ENCODE peak calls at places on chromosomes 1 and 21, in seven cellular contexts. R is breast epithelium; J is cardiac muscle cell; O is CD8-positive, alpha-beta T cell; G is kidney; S is fibroblast of villous mesenchyme; C is A549. H is an unnamed sample.

GRCh38 chr1:155175927-155176371 is 2.3 kb downstream of the TRIM46 start:
- DNase-seq in R (no peak), J (no peak), O (peak; percentile 53), G (peak; percentile 80), S (no peak), C (no peak), H (no peak)

GRCh38 chr1:179709841-179710329 is 33.2 kb upstream of the FAM163A start:
- DNase-seq in R (no peak), J (no peak), O (peak; percentile 60), G (no peak), S (peak; percentile 72), C (no peak), H (no peak)

GRCh38 chr1:31198591-31198990 is 41.1 kb downstream of the NKAIN1 start:
- DNase-seq in R (no peak), J (no peak), O (no peak), G (no peak), S (no peak), C (no peak), H (no peak)

GRCh38 chr1:209837671-209838070 is 9.9 kb downstream of the UTP25 start:
- DNase-seq in R (no peak), J (no peak), O (no peak), G (no peak), S (no peak), C (no peak), H (no peak)

GRCh38 chr1:30307182-30307581 is 416.2 kb downstream of the MATN1 start:
- DNase-seq in R (no peak), J (no peak), O (no peak), G (no peak), S (no peak), C (no peak), H (no peak)

GRCh38 chr1:7505871-7506676 is 265.0 kb upstream of the VAMP3 start:
- DNase-seq in R (no peak), J (peak; percentile 67), O (no peak), G (no peak), S (no peak), C (no peak), H (no peak)

GRCh38 chr1:47688161-47688560 is 250.3 kb downstream of the FOXD2 start:
- DNase-seq in R (no peak), J (no peak), O (no peak), G (no peak), S (no peak), C (no peak), H (no peak)

GRCh38 chr1:236315518-236315917 is 33.8 kb upstream of the ERO1B start:
- DNase-seq in R (no peak), J (no peak), O (no peak), G (no peak), S (peak; percentile 2), C (no peak), H (no peak)

DNA sequence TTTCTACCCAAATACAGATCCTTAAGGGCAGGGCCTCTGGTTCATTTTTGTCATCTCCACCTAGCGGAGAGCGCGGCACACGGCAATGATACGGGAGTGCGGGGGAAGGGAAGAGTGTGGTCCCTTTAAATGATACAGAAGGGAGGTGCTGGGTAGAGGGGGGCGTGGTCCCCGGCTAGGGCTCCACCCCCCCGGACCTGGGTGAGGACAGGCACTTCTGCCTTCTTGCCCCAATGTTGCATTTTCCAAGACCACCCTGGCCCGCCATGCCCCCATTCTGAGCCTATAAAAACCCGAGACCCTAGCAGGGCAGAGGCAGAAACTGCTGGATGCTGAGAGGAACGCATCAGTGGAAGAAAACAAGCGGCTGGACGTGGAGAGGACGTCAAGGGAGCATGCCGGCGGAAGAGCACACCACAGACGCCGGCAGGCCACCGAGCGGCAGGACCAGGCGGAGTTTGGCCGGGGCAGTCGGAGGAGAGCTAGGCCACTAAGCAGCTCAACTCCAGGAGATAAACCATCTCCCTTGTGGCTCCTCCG is 30.0 kb downstream of the LRRC3 start:
- DNase-seq in R (no peak), J (peak; percentile 74), O (peak; percentile 60), G (no peak), S (peak; percentile 6), C (peak; percentile 51), H (no peak)
- TF ChIP-seq CTCF in R (no peak), J (no peak), O (no peak), G (no peak), S (peak; percentile 21), C (peak; percentile 35), H (no peak)

DNA sequence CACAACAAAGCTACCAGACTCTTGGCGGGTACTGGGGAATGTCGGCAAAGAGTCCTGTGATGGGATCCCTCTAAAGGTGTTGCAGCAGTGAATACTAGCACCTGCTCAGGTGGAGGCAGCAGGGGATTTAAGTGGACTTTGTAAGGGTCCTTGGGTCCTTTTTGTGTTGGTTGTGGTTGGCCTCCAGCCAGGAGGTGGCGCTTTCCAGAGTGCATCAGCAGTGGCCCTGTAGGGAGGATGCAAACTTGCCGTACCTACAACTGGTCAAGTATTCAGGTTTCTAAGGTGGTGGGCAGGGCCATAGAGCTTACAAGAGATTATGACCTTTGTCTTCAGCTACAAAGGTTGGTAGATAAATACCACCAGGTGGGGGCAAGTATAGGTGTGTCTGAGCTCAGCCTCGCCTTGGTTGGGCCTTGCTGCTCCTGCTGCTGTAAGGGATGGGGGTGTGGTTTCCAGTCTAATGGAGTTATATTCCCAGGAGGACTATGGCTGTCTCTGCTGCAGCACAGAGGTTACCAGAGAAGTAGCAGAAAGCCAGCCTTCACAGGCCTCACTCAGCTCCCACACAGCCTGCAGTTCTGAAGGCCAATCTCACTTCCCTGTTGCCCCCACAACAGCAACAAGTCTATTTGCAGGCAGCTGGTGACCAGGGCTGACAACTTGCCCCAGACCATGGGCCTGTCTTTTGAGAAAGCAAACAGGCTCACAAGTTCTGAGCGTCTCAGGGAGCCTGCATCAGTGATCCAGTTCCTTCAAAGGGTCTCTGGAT is 7.3 kb downstream of the OR2M5 start:
- DNase-seq in R (no peak), J (no peak), O (no peak), G (no peak), S (no peak), C (no peak), H (no peak)
- TF ChIP-seq CTCF in R (no peak), J (no peak), O (no peak), G (no peak), S (no peak), C (no peak), H (no peak)

GRCh38 chr1:199551967-199552565 is 475.4 kb upstream of the NR5A2 start:
- DNase-seq in R (no peak), J (peak; percentile 76), O (no peak), G (no peak), S (peak; percentile 72), C (peak; percentile 16), H (no peak)
- TF ChIP-seq CTCF in R (peak; percentile 29), J (peak; percentile 83), O (peak; percentile 45), G (peak; percentile 54), S (peak; percentile 84), C (peak; percentile 87), H (no peak)

GRCh38 chr1:156496211-156496761 is 4.3 kb downstream of the MEF2D start:
- DNase-seq in R (no peak), J (no peak), O (no peak), G (peak; percentile 71), S (peak; percentile 58), C (no peak), H (no peak)
- TF ChIP-seq CTCF in R (no peak), J (no peak), O (no peak), G (no peak), S (no peak), C (no peak), H (no peak)

DNA sequence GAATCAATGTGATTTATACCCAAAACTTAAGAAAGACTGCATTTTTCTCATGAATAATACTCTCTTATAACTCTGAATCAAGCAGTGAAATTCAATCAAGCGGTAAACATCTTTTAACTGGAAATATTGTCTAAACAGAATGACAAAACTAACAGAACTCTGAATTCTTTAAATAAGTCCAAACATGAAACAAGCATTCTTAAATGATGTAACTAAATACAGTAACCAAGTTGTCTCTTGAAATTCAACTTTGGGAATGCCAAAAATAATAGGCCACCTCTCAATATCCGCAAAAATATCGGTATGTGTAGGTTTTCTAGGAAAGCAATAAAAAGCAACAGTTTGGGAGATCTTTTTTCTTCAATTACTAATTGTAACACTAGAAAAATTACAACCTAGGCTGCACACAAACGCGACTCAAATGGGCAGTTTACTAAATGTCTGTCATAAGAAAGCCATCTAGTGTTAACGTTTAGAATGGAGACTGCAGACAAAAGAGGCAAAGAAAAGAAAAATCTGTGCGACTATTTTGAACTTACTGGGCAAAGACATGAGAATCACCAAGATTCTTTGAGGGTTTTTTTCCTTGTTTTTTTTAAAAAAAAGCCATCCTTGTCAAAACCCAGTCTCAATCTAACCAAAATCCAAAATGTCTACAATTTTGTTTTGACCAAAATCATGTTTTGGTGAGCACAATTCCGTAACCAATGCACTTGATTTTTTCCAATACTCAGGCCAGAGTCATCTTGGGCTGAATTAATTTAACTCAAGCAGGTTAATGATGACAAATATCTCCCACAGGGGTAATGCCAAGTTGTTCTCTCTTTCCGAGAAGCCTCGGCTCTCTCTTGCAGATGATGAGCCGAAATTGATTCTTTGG is 1.4 kb downstream of the SIPA1L2 start:
- DNase-seq in R (no peak), J (peak; percentile 37), O (no peak), G (no peak), S (peak; percentile 44), C (no peak), H (no peak)
- TF ChIP-seq CTCF in R (peak; percentile 22), J (peak; percentile 45), O (no peak), G (peak; percentile 19), S (peak; percentile 30), C (peak; percentile 52), H (no peak)

GRCh38 chr1:37595440-37596181 is at the start of gene GNL2:
- DNase-seq in R (peak; percentile 94), J (peak; percentile 99), O (peak; percentile 96), G (peak; percentile 99), S (peak; percentile 97), C (peak; percentile 94), H (peak; percentile 86)
- TF ChIP-seq CTCF in R (no peak), J (no peak), O (no peak), G (no peak), S (no peak), C (no peak), H (no peak)

GRCh38 chr1:23913212-23913880 is at the start of gene CNR2:
- DNase-seq in R (no peak), J (no peak), O (peak; percentile 48), G (no peak), S (no peak), C (no peak), H (no peak)

GRCh38 chr1:23911924-23912323 is 1.2 kb downstream of the CNR2 start:
- DNase-seq in R (no peak), J (no peak), O (no peak), G (no peak), S (no peak), C (no peak), H (no peak)

GRCh38 chr1:23915470-23915869 is 2.3 kb upstream of the CNR2 start:
- DNase-seq in R (no peak), J (no peak), O (no peak), G (no peak), S (no peak), C (no peak), H (no peak)

GRCh38 chr1:23914921-23915320 is 1.8 kb upstream of the CNR2 start:
- DNase-seq in R (no peak), J (no peak), O (no peak), G (no peak), S (no peak), C (no peak), H (no peak)

GRCh38 chr1:23916209-23917131 is 3.3 kb upstream of the CNR2 start:
- DNase-seq in R (peak; percentile 26), J (peak; percentile 79), O (peak; percentile 76), G (no peak), S (peak; percentile 63), C (peak; percentile 57), H (no peak)
- TF ChIP-seq CTCF in R (peak; percentile 29), J (peak; percentile 78), O (peak; percentile 86), G (peak; percentile 61), S (peak; percentile 76), C (peak; percentile 61), H (no peak)

GRCh38 chr1:58352476-58353092 is 193.9 kb downstream of the OMA1 start:
- DNase-seq in R (no peak), J (no peak), O (no peak), G (no peak), S (no peak), C (no peak), H (no peak)
- TF ChIP-seq CTCF in R (no peak), J (no peak), O (no peak), G (no peak), S (no peak), C (no peak), H (no peak)